ENCODE peak calls at places on chromosomes 11 and 22, in five cellular contexts. H, A, L, U and V are unnamed samples.

GRCh38 chr11:101860694-101861371 is 54.0 kb upstream of the CEP126 start:
- DNase-seq in H (peak; percentile 88), A (peak; percentile 80), L (peak; percentile 70), U (no peak), V (peak; percentile 84)

GRCh38 chr11:45233121-45233803 is 52.9 kb downstream of the SYT13 start:
- DNase-seq in H (peak; percentile 87), A (peak; percentile 74), L (peak; percentile 87), U (peak; percentile 19), V (peak; percentile 93)

GRCh38 chr22:49320714-49321476 is 506.8 kb downstream of the BRD1 start:
- DNase-seq in H (no peak), A (no peak), L (no peak), U (no peak), V (no peak)

GRCh38 chr11:78798567-78799170 is 224.0 kb upstream of the NARS2 start:
- DNase-seq in H (peak; percentile 83), A (peak; percentile 83), L (peak; percentile 75), U (no peak), V (peak; percentile 82)

GRCh38 chr11:112511271-112511670 is 250.6 kb upstream of the PLET1 start:
- DNase-seq in H (no peak), A (no peak), L (no peak), U (no peak), V (no peak)

GRCh38 chr22:27801616-27802388 is at the start of gene MN1:
- DNase-seq in H (peak; percentile 86), A (peak; percentile 58), L (peak; percentile 77), U (peak; percentile 19), V (peak; percentile 83)

GRCh38 chr11:63670738-63671321 is 346 bp downstream of the ATL3 start:
- DNase-seq in H (peak; percentile 68), A (peak; percentile 57), L (peak; percentile 40), U (no peak), V (peak; percentile 81)

GRCh38 chr22:19974233-19974861 is 32.7 kb upstream of the TXNRD2 start:
- DNase-seq in H (peak; percentile 97), A (peak; percentile 68), L (peak; percentile 91), U (no peak), V (peak; percentile 78)

GRCh38 chr11:92246637-92247036 is 22.0 kb downstream of the FAT3 start:
- DNase-seq in H (no peak), A (no peak), L (no peak), U (no peak), V (no peak)

GRCh38 chr11:63871962-63872832 is 33.3 kb downstream of the MARK2 start:
- DNase-seq in H (peak; percentile 67), A (peak; percentile 91), L (peak; percentile 79), U (no peak), V (peak; percentile 84)

GRCh38 chr11:69684651-69685050 is 9.5 kb upstream of the LTO1 start:
- DNase-seq in H (no peak), A (no peak), L (no peak), U (no peak), V (no peak)

GRCh38 chr11:32016111-32016510 is 74.8 kb upstream of the RCN1 start:
- DNase-seq in H (no peak), A (no peak), L (no peak), U (no peak), V (no peak)

GRCh38 chr22:47449508-47450270 is 687.2 kb downstream of the TBC1D22A start:
- DNase-seq in H (no peak), A (no peak), L (no peak), U (no peak), V (no peak)

GRCh38 chr11:77252555-77253270 is 48.8 kb downstream of the GDPD4 start:
- DNase-seq in H (no peak), A (no peak), L (no peak), U (no peak), V (peak; percentile 12)

GRCh38 chr11:119091083-119091650 is 6.5 kb downstream of the HMBS start:
- DNase-seq in H (no peak), A (no peak), L (no peak), U (no peak), V (no peak)

GRCh38 chr11:72446929-72447753 is 12.8 kb upstream of the CLPB start:
- DNase-seq in H (peak; percentile 79), A (peak; percentile 76), L (peak; percentile 67), U (no peak), V (peak; percentile 81)

GRCh38 chr11:117221775-117222517 is 9.9 kb downstream of the PCSK7 start:
- DNase-seq in H (no peak), A (peak; percentile 85), L (no peak), U (no peak), V (no peak)

GRCh38 chr11:17171342-17171741 is 36.4 kb downstream of the PIK3C2A start:
- DNase-seq in H (peak; percentile 48), A (peak; percentile 72), L (no peak), U (no peak), V (no peak)

GRCh38 chr11:9615031-9615451 is 41.6 kb downstream of the WEE1 start:
- DNase-seq in H (no peak), A (no peak), L (no peak), U (no peak), V (no peak)

GRCh38 chr11:76102772-76103171 is 103.5 kb downstream of the WNT11 start:
- DNase-seq in H (no peak), A (peak; percentile 78), L (no peak), U (no peak), V (no peak)

GRCh38 chr11:76835928-76836612 is 24.6 kb upstream of the ACER3 start:
- DNase-seq in H (no peak), A (peak; percentile 80), L (no peak), U (no peak), V (peak; percentile 96)

GRCh38 chr11:8605956-8606355 is 11.9 kb upstream of the STK33 start:
- DNase-seq in H (no peak), A (no peak), L (no peak), U (no peak), V (no peak)

GRCh38 chr11:69240332-69241074 is 53.5 kb upstream of the MYEOV start:
- DNase-seq in H (peak; percentile 62), A (peak; percentile 45), L (no peak), U (no peak), V (peak; percentile 76)

GRCh38 chr11:69500285-69501120 is 19.0 kb downstream of the LINC01488 start:
- DNase-seq in H (no peak), A (no peak), L (no peak), U (no peak), V (no peak)

GRCh38 chr11:34176980-34177319 is 71.5 kb downstream of the NAT10 start:
- DNase-seq in H (no peak), A (no peak), L (no peak), U (no peak), V (peak; percentile 30)

GRCh38 chr11:69891421-69892236 is 72.4 kb upstream of the FGF3 start:
- DNase-seq in H (no peak), A (no peak), L (no peak), U (no peak), V (no peak)

GRCh38 chr11:113618360-113618759 is 87.7 kb downstream of the TMPRSS5 start:
- DNase-seq in H (no peak), A (peak; percentile 41), L (no peak), U (no peak), V (no peak)

GRCh38 chr22:19789828-19790227 is 29.2 kb downstream of the TBX1 start:
- DNase-seq in H (no peak), A (no peak), L (no peak), U (no peak), V (no peak)

GRCh38 chr11:63768232-63769043 is at the start of gene ZFTA:
- DNase-seq in H (peak; percentile 94), A (peak; percentile 70), L (peak; percentile 84), U (no peak), V (peak; percentile 85)

GRCh38 chr22:45903355-45904149 is 73.4 kb downstream of the WNT7B start:
- DNase-seq in H (no peak), A (peak; percentile 76), L (no peak), U (no peak), V (no peak)

GRCh38 chr22:25318081-25318823 is 98.8 kb downstream of the CRYBB2 start:
- DNase-seq in H (no peak), A (no peak), L (no peak), U (no peak), V (no peak)

GRCh38 chr11:28339488-28339887 is 231.3 kb downstream of the METTL15 start:
- DNase-seq in H (no peak), A (no peak), L (no peak), U (no peak), V (no peak)

GRCh38 chr11:47204633-47204989 is 10.2 kb upstream of the DDB2 start:
- DNase-seq in H (peak; percentile 49), A (peak; percentile 73), L (peak; percentile 4), U (no peak), V (peak; percentile 56)

GRCh38 chr22:38850941-38851849 is 7.4 kb upstream of the NPTXR start:
- DNase-seq in H (no peak), A (peak; percentile 56), L (no peak), U (no peak), V (no peak)

GRCh38 chr22:41625577-41625976 is 4.5 kb downstream of the XRCC6 start:
- DNase-seq in H (no peak), A (no peak), L (no peak), U (no peak), V (no peak)

GRCh38 chr11:64885367-64886286 is 7.2 kb upstream of the EHD1 start:
- DNase-seq in H (no peak), A (peak; percentile 91), L (no peak), U (no peak), V (no peak)

GRCh38 chr22:25942989-25943411 is 201.0 kb downstream of the MYO18B start:
- DNase-seq in H (no peak), A (no peak), L (no peak), U (no peak), V (no peak)

GRCh38 chr22:44848296-44848741 is 95.9 kb downstream of the ARHGAP8 start:
- DNase-seq in H (no peak), A (peak; percentile 46), L (no peak), U (no peak), V (no peak)

GRCh38 chr11:65316311-65316978 is 1.8 kb downstream of the CDC42EP2 start:
- DNase-seq in H (peak; percentile 64), A (peak; percentile 84), L (no peak), U (no peak), V (no peak)

GRCh38 chr11:71185411-71185810 is 67.0 kb downstream of the SHANK2 start:
- DNase-seq in H (no peak), A (no peak), L (no peak), U (no peak), V (no peak)